ENCODE peak calls at places on chromosomes 1 and 21, in six cellular contexts. C is prostate gland, O is breast epithelium, U is K562, X is GM12878, F is HCT116. K is an unnamed sample.

GRCh38 chr1:81558291-81559076 is 242.2 kb upstream of the ADGRL2 start:
- DNase-seq in C (no peak), O (no peak), U (no peak), X (no peak), F (no peak), K (no peak)

GRCh38 chr1:24643362-24644346 is 552 bp downstream of the SRRM1 start:
- DNase-seq in C (peak), O (no peak), U (peak), X (no peak), F (no peak), K (peak)

GRCh38 chr1:114750780-114751179 is 7.0 kb downstream of the CSDE1 start:
- DNase-seq in C (no peak), O (no peak), U (no peak), X (no peak), F (no peak), K (no peak)

GRCh38 chr1:87084247-87084836 is 169.9 kb downstream of the HS2ST1 start:
- DNase-seq in C (no peak), O (no peak), U (peak), X (no peak), F (peak), K (no peak)

GRCh38 chr21:32340863-32341848 is 42.5 kb downstream of the MRAP start:
- DNase-seq in C (no peak), O (no peak), U (no peak), X (no peak), F (no peak), K (no peak)

GRCh38 chr1:244642988-244643387 is 9.9 kb upstream of the DESI2 start:
- DNase-seq in C (no peak), O (no peak), U (no peak), X (no peak), F (no peak), K (no peak)

GRCh38 chr1:223774133-223774811 is 61.9 kb downstream of the CAPN2 start:
- DNase-seq in C (no peak), O (no peak), U (no peak), X (no peak), F (no peak), K (no peak)

GRCh38 chr1:66305927-66306326 is 228.0 kb upstream of the SGIP1 start:
- DNase-seq in C (no peak), O (no peak), U (no peak), X (no peak), F (no peak), K (no peak)

GRCh38 chr1:41767534-41767933 is 151.2 kb downstream of the HIVEP3 start:
- DNase-seq in C (peak), O (peak), U (no peak), X (no peak), F (no peak), K (no peak)

GRCh38 chr1:88943221-88943620 is 49.2 kb downstream of the KYAT3 start:
- DNase-seq in C (no peak), O (no peak), U (no peak), X (no peak), F (no peak), K (no peak)

GRCh38 chr1:185719021-185719420 is 15.2 kb upstream of the HMCN1 start:
- DNase-seq in C (no peak), O (peak), U (no peak), X (no peak), F (peak), K (no peak)

GRCh38 chr21:46456750-46457149 is 1.9 kb upstream of the DIP2A start:
- DNase-seq in C (no peak), O (no peak), U (no peak), X (no peak), F (no peak), K (no peak)

GRCh38 chr1:151368000-151368744 is 4.3 kb downstream of the SELENBP1 start:
- DNase-seq in C (no peak), O (no peak), U (no peak), X (no peak), F (no peak), K (no peak)

GRCh38 chr1:185996211-185996610 is 262.0 kb downstream of the HMCN1 start:
- DNase-seq in C (no peak), O (no peak), U (no peak), X (no peak), F (no peak), K (no peak)

GRCh38 chr1:20507564-20508410 is at the start of gene MUL1:
- DNase-seq in C (peak), O (peak), U (peak), X (peak), F (peak), K (peak)

GRCh38 chr1:29706936-29707335 is 470.6 kb downstream of the PTPRU start:
- DNase-seq in C (no peak), O (peak), U (peak), X (no peak), F (no peak), K (peak)

GRCh38 chr1:77536813-77537212 is 145.6 kb downstream of the ZZZ3 start:
- DNase-seq in C (no peak), O (no peak), U (no peak), X (no peak), F (peak), K (no peak)

GRCh38 chr1:236259043-236259442 is 22.7 kb downstream of the ERO1B start:
- DNase-seq in C (no peak), O (no peak), U (no peak), X (no peak), F (no peak), K (no peak)

GRCh38 chr1:47411441-47411840 is 4.6 kb upstream of the FOXE3 start:
- DNase-seq in C (no peak), O (no peak), U (no peak), X (no peak), F (no peak), K (no peak)

GRCh38 chr1:56331207-56331891 is 248.0 kb downstream of the PLPP3 start:
- DNase-seq in C (no peak), O (no peak), U (no peak), X (no peak), F (no peak), K (no peak)

GRCh38 chr1:36269408-36269838 is 36.7 kb upstream of the SH3D21 start:
- DNase-seq in C (peak), O (no peak), U (no peak), X (no peak), F (no peak), K (no peak)

GRCh38 chr1:2787163-2787911 is 14.2 kb downstream of the TTC34 start:
- DNase-seq in C (no peak), O (no peak), U (no peak), X (no peak), F (no peak), K (peak)

GRCh38 chr1:31939484-31940329 is 1.5 kb upstream of the PTP4A2 start:
- DNase-seq in C (no peak), O (peak), U (peak), X (peak), F (peak), K (peak)

GRCh38 chr1:109877776-109878175 is 32.9 kb upstream of the CSF1 start:
- DNase-seq in C (no peak), O (no peak), U (no peak), X (no peak), F (no peak), K (no peak)

GRCh38 chr1:27342778-27343638 is 1.2 kb downstream of the SYTL1 start:
- DNase-seq in C (peak), O (peak), U (peak), X (no peak), F (no peak), K (no peak)

GRCh38 chr1:175363046-175363445 is 170.5 kb upstream of the KIAA0040 start:
- DNase-seq in C (no peak), O (no peak), U (no peak), X (no peak), F (no peak), K (no peak)

GRCh38 chr1:203126866-203127671 is 457 bp upstream of the ADORA1 start:
- DNase-seq in C (no peak), O (no peak), U (no peak), X (no peak), F (no peak), K (no peak)

GRCh38 chr1:43997979-43998378 is 6.6 kb downstream of the CCDC24 start:
- DNase-seq in C (no peak), O (no peak), U (no peak), X (no peak), F (no peak), K (no peak)

GRCh38 chr1:70168283-70168682 is 37.1 kb downstream of the LRRC40 start:
- DNase-seq in C (no peak), O (no peak), U (no peak), X (no peak), F (no peak), K (no peak)

GRCh38 chr1:244301595-244302130 is 150.0 kb downstream of the ADSS2 start:
- DNase-seq in C (no peak), O (no peak), U (peak), X (no peak), F (no peak), K (no peak)

GRCh38 chr1:223216482-223217205 is 73.6 kb upstream of the TLR5 start:
- DNase-seq in C (no peak), O (no peak), U (no peak), X (no peak), F (no peak), K (no peak)

GRCh38 chr1:111084999-111085398 is 54.9 kb downstream of the DRAM2 start:
- DNase-seq in C (no peak), O (no peak), U (no peak), X (no peak), F (no peak), K (no peak)

GRCh38 chr1:184851822-184852746 is 97.4 kb upstream of the EDEM3 start:
- DNase-seq in C (no peak), O (no peak), U (no peak), X (no peak), F (no peak), K (no peak)

GRCh38 chr1:17970757-17971156 is 136.8 kb upstream of the IGSF21 start:
- DNase-seq in C (no peak), O (no peak), U (no peak), X (peak), F (no peak), K (no peak)

GRCh38 chr1:231421971-231422797 is at the start of gene EGLN1:
- DNase-seq in C (peak), O (peak), U (peak), X (peak), F (peak), K (peak)

DNA sequence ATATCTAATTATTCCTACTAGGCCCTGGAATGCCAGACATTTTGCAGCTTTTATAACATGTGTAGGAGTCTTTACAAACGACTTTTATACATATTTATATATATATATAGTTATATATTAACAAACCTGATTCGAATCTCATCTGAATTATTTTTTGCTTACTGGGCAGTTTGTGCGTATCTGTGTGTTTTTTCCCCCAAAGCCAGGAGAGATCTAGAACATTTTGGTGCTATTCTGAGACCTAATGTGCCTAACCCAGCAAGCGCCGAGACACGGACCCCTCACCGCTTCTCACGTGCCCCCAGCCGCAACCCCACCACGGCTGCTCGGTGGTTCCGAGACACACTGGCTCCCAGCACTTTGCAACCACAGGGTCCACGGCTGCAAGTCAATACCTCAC is 54.8 kb downstream of the CASZ1 start:
- DNase-seq in C (no peak), O (no peak), U (no peak), X (no peak), F (no peak), K (no peak)
- TF ChIP-seq POLR2AphosphoS5 in C (no peak), O (no peak), U (no peak), X (no peak), F (no peak), K (no peak)

DNA sequence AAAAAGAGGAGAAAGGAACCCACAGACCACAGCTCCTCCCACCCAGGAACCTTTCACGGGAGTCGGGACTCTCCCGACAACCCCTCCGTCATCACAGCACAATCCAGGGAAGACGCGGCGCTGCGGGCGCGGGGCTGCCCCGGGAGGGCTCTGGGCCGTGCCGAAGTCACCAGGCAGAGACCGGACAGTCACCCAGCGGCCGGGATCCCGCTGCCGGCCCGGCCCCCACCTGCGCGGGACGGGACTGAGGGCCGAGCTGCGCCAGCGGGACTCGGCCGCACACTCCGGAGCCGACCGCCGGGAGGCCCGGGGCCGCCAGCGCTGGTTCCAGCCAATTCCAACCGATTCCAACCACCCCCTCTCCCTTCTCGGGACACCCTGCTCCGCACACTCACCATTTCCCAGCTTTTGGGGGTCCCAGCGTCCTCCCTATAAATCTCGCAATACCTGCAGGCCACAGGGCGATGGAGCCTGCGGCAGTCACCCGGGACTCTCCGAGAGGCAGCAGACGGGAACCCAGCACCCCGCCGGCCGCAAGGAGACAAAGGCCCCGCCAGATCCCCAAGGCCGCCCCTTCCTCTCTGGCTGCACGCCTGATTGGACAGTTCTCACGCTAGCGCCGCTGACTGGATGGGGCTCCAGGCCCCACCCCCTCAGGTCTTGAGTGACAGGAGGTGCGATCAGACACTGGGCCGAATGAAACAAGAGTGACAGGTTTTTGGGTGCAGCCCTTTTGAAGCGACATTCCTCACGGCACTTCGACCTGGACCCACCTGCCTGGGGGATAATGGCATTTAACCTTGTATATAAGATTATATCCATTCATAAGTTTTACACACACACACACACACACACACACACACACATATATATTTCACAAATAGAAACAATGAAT is at the start of gene ZNF695:
- DNase-seq in C (peak), O (peak), U (peak), X (peak), F (peak), K (peak)
- TF ChIP-seq POLR2A in C (no peak), O (no peak), U (peak), X (peak), F (peak), K (no peak)

GRCh38 chr1:61234582-61234909 is 152.2 kb downstream of the NFIA start:
- DNase-seq in C (no peak), O (no peak), U (no peak), X (no peak), F (no peak), K (no peak)
- TF ChIP-seq POLR2AphosphoS5 in C (no peak), O (no peak), U (no peak), X (no peak), F (no peak), K (no peak)

GRCh38 chr1:226990133-226990716 is 50.1 kb downstream of the COQ8A start:
- DNase-seq in C (no peak), O (no peak), U (peak), X (no peak), F (no peak), K (no peak)
- TF ChIP-seq POLR2A in C (no peak), O (no peak), U (peak), X (no peak), F (no peak), K (no peak)